ENCODE peak calls at places on chromosomes 16 and 17, in five cellular contexts. One of them, this sample, is unnamed.

GRCh38 chr17:21090889-21091618 is 35.7 kb upstream of the DHRS7B start:
- DNase-seq in right lobe of liver: no peak
- DNase-seq in DMS 273 treated with DMSO at 0.1 percent for 48 hours: no peak
- DNase-seq in SJSA1: no peak
- DNase-seq in T-helper 17 cell: no peak
- DNase-seq in this sample: no peak

GRCh38 chr17:78839762-78840529 is 668 bp downstream of the USP36 start:
- DNase-seq in DMS 273 treated with DMSO at 0.1 percent for 48 hours: no peak
- DNase-seq in SJSA1: no peak
- DNase-seq in right lobe of liver: peak
- DNase-seq in T-helper 17 cell: peak
- DNase-seq in this sample: no peak

GRCh38 chr17:34384822-34385605 is 22.0 kb upstream of the CCL1 start:
- DNase-seq in right lobe of liver: no peak
- DNase-seq in SJSA1: no peak
- DNase-seq in T-helper 17 cell: no peak
- DNase-seq in DMS 273 treated with DMSO at 0.1 percent for 48 hours: no peak
- DNase-seq in this sample: no peak

GRCh38 chr16:57042157-57043111 is 49.9 kb upstream of the CPNE2 start:
- DNase-seq in SJSA1: no peak
- DNase-seq in right lobe of liver: no peak
- DNase-seq in T-helper 17 cell: peak
- DNase-seq in DMS 273 treated with DMSO at 0.1 percent for 48 hours: no peak
- DNase-seq in this sample: no peak

GRCh38 chr16:31439519-31439918 is 3.1 kb downstream of the ZNF843 start:
- DNase-seq in right lobe of liver: no peak
- DNase-seq in DMS 273 treated with DMSO at 0.1 percent for 48 hours: no peak
- DNase-seq in T-helper 17 cell: no peak
- DNase-seq in SJSA1: no peak
- DNase-seq in this sample: no peak

GRCh38 chr16:14238756-14239155 is 167.6 kb downstream of the MRTFB start:
- DNase-seq in DMS 273 treated with DMSO at 0.1 percent for 48 hours: no peak
- DNase-seq in right lobe of liver: no peak
- DNase-seq in T-helper 17 cell: no peak
- DNase-seq in SJSA1: no peak
- DNase-seq in this sample: no peak

GRCh38 chr17:78460176-78460675 is 81.8 kb downstream of the PGS1 start:
- DNase-seq in T-helper 17 cell: no peak
- DNase-seq in DMS 273 treated with DMSO at 0.1 percent for 48 hours: no peak
- DNase-seq in SJSA1: no peak
- DNase-seq in right lobe of liver: no peak
- DNase-seq in this sample: no peak

GRCh38 chr16:30186782-30187555 is 3.6 kb downstream of the CORO1A start:
- DNase-seq in SJSA1: peak
- DNase-seq in DMS 273 treated with DMSO at 0.1 percent for 48 hours: no peak
- DNase-seq in T-helper 17 cell: peak
- DNase-seq in right lobe of liver: peak
- DNase-seq in this sample: no peak

GRCh38 chr16:10729649-10730048 is 14.0 kb upstream of the NUBP1 start:
- DNase-seq in right lobe of liver: no peak
- DNase-seq in DMS 273 treated with DMSO at 0.1 percent for 48 hours: peak
- DNase-seq in SJSA1: no peak
- DNase-seq in T-helper 17 cell: no peak
- DNase-seq in this sample: no peak

GRCh38 chr17:63841350-63842172 is 924 bp downstream of the SMARCD2 start:
- DNase-seq in DMS 273 treated with DMSO at 0.1 percent for 48 hours: no peak
- DNase-seq in right lobe of liver: peak
- DNase-seq in T-helper 17 cell: no peak
- DNase-seq in SJSA1: peak
- DNase-seq in this sample: no peak

GRCh38 chr16:85240982-85241924 is 129.0 kb upstream of the CIBAR2 start:
- DNase-seq in right lobe of liver: no peak
- DNase-seq in T-helper 17 cell: no peak
- DNase-seq in SJSA1: no peak
- DNase-seq in DMS 273 treated with DMSO at 0.1 percent for 48 hours: no peak
- DNase-seq in this sample: no peak

GRCh38 chr17:5584971-5585794 is 874 bp upstream of the NLRP1 start:
- DNase-seq in DMS 273 treated with DMSO at 0.1 percent for 48 hours: no peak
- DNase-seq in T-helper 17 cell: no peak
- DNase-seq in right lobe of liver: no peak
- DNase-seq in SJSA1: no peak
- DNase-seq in this sample: peak

GRCh38 chr17:67610061-67610460 is 107.7 kb upstream of the NOL11 start:
- DNase-seq in SJSA1: no peak
- DNase-seq in right lobe of liver: no peak
- DNase-seq in DMS 273 treated with DMSO at 0.1 percent for 48 hours: no peak
- DNase-seq in T-helper 17 cell: no peak
- DNase-seq in this sample: no peak

GRCh38 chr17:78915872-78916632 is 9.1 kb downstream of the TIMP2 start:
- DNase-seq in T-helper 17 cell: no peak
- DNase-seq in DMS 273 treated with DMSO at 0.1 percent for 48 hours: no peak
- DNase-seq in SJSA1: no peak
- DNase-seq in right lobe of liver: no peak
- DNase-seq in this sample: no peak

GRCh38 chr17:43759836-43760235 is 1.2 kb upstream of the SOST start:
- DNase-seq in DMS 273 treated with DMSO at 0.1 percent for 48 hours: no peak
- DNase-seq in SJSA1: no peak
- DNase-seq in right lobe of liver: no peak
- DNase-seq in T-helper 17 cell: no peak
- DNase-seq in this sample: no peak

GRCh38 chr16:69397821-69398521 is 12.2 kb upstream of the TERF2 start:
- DNase-seq in SJSA1: peak
- DNase-seq in T-helper 17 cell: no peak
- DNase-seq in DMS 273 treated with DMSO at 0.1 percent for 48 hours: peak
- DNase-seq in right lobe of liver: no peak
- DNase-seq in this sample: peak

GRCh38 chr16:65769055-65769465 is 597.4 kb upstream of the CDH5 start:
- DNase-seq in DMS 273 treated with DMSO at 0.1 percent for 48 hours: no peak
- DNase-seq in SJSA1: no peak
- DNase-seq in right lobe of liver: no peak
- DNase-seq in T-helper 17 cell: no peak
- DNase-seq in this sample: no peak

GRCh38 chr16:77998350-77999023 is 23.9 kb upstream of the CLEC3A start:
- DNase-seq in right lobe of liver: no peak
- DNase-seq in T-helper 17 cell: no peak
- DNase-seq in SJSA1: no peak
- DNase-seq in DMS 273 treated with DMSO at 0.1 percent for 48 hours: no peak
- DNase-seq in this sample: no peak